ENCODE peak calls at places on chromosomes 13 and 19, in ten cellular contexts. Y is GM23338, L is keratinocyte, E is Caco-2, Z is stomach, B is breast epithelium, D is PC-9, J is uterus, G is lower lobe of right lung, M is pancreas. U is an unnamed sample. For H3K36me3 and H3K27me3, the result is how much of the 10 kb centered on the place peaks cover.

GRCh38 chr19:35805518-35806102 is 7.0 kb downstream of the PRODH2 start:
- DNase-seq in Y (no peak), L (no peak), E (no peak), Z (no peak), B (no peak), D (no peak), J (no peak), G (no peak), M (no peak), U (no peak)

GRCh38 chr13:111658150-111659100 is 338.0 kb downstream of the TEX29 start:
- DNase-seq in Y (peak), L (no peak), E (no peak), Z (no peak), B (no peak), D (no peak), J (no peak), G (no peak), M (no peak), U (no peak)

GRCh38 chr19:51687791-51688664 is 5.1 kb upstream of the SPACA6 start:
- DNase-seq in Y (peak), L (no peak), E (peak), Z (peak), B (no peak), D (peak), J (peak), G (peak), M (peak), U (no peak)

GRCh38 chr19:13053761-13054604 is 48.7 kb downstream of the LYL1 start:
- DNase-seq in Y (peak), L (no peak), E (peak), Z (peak), B (peak), D (peak), J (peak), G (peak), M (peak), U (no peak)

GRCh38 chr13:32391101-32391620 is 36.8 kb downstream of the N4BP2L1 start:
- DNase-seq in Y (peak), L (no peak), E (peak), Z (no peak), B (no peak), D (no peak), J (no peak), G (no peak), M (no peak), U (no peak)

GRCh38 chr13:41542281-41542680 is 84.9 kb downstream of the RGCC start:
- DNase-seq in Y (no peak), L (no peak), E (no peak), Z (no peak), B (no peak), D (no peak), J (no peak), G (no peak), M (no peak), U (no peak)

GRCh38 chr19:35251456-35251855 is 2.7 kb downstream of the LSR start:
- DNase-seq in Y (no peak), L (no peak), E (no peak), Z (no peak), B (no peak), D (no peak), J (no peak), G (no peak), M (no peak), U (no peak)

GRCh38 chr13:98433654-98434053 is 143.3 kb downstream of the STK24 start:
- DNase-seq in Y (no peak), L (no peak), E (no peak), Z (no peak), B (no peak), D (no peak), J (no peak), G (no peak), M (no peak), U (no peak)

GRCh38 chr13:109572389-109572788 is 214.0 kb downstream of the IRS2 start:
- DNase-seq in Y (peak), L (no peak), E (no peak), Z (no peak), B (no peak), D (no peak), J (no peak), G (no peak), M (no peak), U (no peak)

GRCh38 chr19:30362156-30362754 is 9.9 kb upstream of the ZNF536 start:
- DNase-seq in Y (no peak), L (no peak), E (no peak), Z (peak), B (peak), D (no peak), J (no peak), G (no peak), M (no peak), U (no peak)

GRCh38 chr19:46994141-46994686 is 25.4 kb upstream of the NPAS1 start:
- DNase-seq in Y (no peak), L (no peak), E (no peak), Z (no peak), B (no peak), D (no peak), J (no peak), G (no peak), M (no peak), U (no peak)

GRCh38 chr13:75416327-75417005 is 65.5 kb downstream of the TBC1D4 start:
- DNase-seq in Y (peak), L (no peak), E (no peak), Z (no peak), B (no peak), D (no peak), J (no peak), G (no peak), M (no peak), U (peak)

GRCh38 chr13:49020940-49021548 is 45.3 kb downstream of the FNDC3A start:
- DNase-seq in Y (peak), L (no peak), E (no peak), Z (no peak), B (no peak), D (no peak), J (no peak), G (no peak), M (no peak), U (no peak)

DNA sequence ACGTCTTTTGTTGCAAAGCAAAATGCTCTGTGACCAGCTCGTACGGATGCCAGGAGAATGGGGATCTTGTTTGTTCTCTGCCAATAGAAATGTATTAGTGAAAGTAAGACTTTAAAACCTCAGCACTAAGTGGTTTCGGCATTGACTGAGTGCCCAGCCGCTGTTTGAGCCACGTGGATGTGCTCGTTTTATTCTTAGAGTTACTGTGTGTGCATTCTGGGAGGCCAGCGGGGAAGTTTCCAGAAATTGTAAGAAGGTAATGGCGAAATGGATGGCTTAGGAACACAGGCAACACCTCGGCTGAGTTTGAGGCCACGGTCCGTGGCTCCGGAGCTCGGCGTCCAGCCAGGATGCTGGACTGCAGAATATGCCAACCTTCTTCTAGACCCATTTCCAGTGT is 117.0 kb upstream of the USP29 start:
- DNase-seq in Y (no peak), L (no peak), E (no peak), Z (no peak), B (no peak), D (no peak), J (no peak), G (no peak), M (no peak), U (no peak)
- TF ChIP-seq CTCF in Y (no peak), L (no peak), E (no peak), Z (no peak), B (no peak), D (no peak), J (no peak), G (no peak), M (no peak), U (no peak)

GRCh38 chr19:56562766-56563165 is 4.5 kb upstream of the ZNF470 start:
- DNase-seq in Y (no peak), L (no peak), E (no peak), Z (no peak), B (no peak), D (no peak), J (no peak), G (no peak), M (no peak), U (no peak)

GRCh38 chr19:56567274-56568120 is at the start of gene ZNF470:
- DNase-seq in Y (peak), L (peak), E (peak), Z (peak), B (peak), D (peak), J (peak), G (peak), M (peak), U (peak)

DNA sequence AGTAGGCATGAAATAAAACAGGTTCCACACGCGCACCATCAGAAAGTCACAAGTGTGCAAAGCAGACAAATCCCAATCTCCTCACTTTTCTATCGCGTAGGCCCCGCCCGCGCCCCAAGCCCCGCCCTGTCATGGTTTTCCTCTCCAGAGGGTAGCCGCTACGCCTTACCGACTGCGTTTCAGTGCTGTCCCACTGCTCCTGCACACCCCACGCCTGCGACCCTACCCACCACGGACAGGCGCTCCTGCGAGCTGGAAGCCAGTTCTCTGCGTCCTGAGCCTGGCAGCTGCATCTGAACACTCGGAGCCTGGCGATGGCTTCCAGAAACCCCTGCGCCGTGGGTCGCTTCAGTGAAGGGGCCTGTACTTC is 379 bp upstream of the ZNF470 start:
- DNase-seq in Y (peak), L (no peak), E (no peak), Z (peak), B (peak), D (peak), J (peak), G (peak), M (peak), U (no peak)
- H3K36me3 ChIP-seq in Y (under half), L (under half), E (under half), Z (under half), B (under half), D (under half), J (under half), G (under half), M (under half), U (under half)

DNA sequence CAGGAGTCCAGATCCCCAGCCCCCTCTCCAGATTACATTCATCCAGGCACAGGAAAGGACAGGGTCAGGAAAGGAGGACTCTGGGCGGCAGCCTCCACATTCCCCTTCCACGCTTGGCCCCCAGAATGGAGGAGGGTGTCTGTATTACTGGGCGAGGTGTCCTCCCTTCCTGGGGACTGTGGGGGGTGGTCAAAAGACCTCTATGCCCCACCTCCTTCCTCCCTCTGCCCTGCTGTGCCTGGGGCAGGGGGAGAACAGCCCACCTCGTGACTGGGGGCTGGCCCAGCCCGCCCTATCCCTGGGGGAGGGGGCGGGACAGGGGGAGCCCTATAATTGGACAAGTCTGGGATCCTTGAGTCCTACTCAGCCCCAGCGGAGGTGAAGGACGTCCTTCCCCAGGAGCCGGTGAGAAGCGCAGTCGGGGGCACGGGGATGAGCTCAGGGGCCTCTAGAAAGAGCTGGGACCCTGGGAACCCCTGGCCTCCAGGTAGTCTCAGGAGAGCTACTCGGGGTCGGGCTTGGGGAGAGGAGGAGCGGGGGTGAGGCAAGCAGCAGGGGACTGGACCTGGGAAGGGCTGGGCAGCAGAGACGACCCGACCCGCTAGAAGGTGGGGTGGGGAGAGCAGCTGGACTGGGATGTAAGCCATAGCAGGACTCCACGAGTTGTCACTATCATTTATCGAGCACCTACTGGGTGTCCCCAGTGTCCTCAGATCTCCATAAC is at the start of gene APOE:
- DNase-seq in Y (peak), L (no peak), E (peak), Z (no peak), B (no peak), D (peak), J (no peak), G (no peak), M (no peak), U (no peak)
- H3K27me3 ChIP-seq in Y (under half), L (under half), E (under half), Z (under half), B (under half), D (under half), J (under half), G (under half), M (under half), U (under half)

DNA sequence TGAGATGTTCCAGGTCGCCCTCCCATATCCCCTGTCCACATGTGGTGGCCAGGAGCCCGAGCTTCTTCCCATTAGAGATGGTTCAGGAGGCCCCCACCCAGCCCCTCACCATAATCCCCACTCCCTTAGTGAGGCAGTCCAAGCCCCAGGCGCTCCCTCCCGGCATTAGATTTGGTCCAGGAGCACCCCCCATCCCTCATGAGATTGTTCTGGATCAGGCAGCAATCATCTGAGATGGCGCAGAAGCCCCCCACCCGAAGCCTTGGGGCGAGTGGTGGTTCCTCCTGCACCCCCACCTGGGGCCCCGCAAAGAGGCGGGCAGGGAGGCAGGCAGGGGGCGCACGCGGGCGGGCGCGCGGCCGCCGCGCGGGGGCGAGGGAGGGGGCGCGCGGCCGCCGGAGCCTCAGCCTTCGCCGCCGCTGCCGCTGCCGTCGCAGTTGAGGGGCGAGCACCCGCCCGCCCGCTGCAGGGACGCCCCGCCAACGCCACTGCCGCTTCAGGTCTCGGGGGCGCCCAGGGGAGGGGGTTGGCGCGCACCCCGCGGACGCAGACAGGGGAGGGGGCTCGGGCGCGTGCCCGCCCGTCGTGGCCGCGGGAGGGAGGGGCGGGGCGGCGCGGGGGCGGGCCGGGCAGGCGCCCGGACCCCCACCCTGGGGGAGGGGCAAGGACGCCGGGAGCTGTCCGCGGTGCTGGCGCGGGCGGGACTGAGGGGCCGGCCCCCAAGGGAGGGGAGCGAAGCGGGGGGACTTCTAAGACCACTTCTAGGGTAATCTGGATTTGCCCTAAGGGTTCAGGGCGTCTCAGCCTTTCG is 46.4 kb upstream of the SHKBP1 start:
- DNase-seq in Y (peak), L (no peak), E (peak), Z (no peak), B (no peak), D (no peak), J (no peak), G (no peak), M (peak), U (no peak)
- TF ChIP-seq CTCF in Y (peak), L (no peak), E (no peak), Z (no peak), B (no peak), D (no peak), J (no peak), G (no peak), M (no peak), U (peak)

GRCh38 chr19:17145546-17146497 is 69.3 kb upstream of the USE1 start:
- DNase-seq in Y (no peak), L (no peak), E (no peak), Z (no peak), B (no peak), D (no peak), J (no peak), G (no peak), M (no peak), U (no peak)
- H3K36me3 ChIP-seq in Y (under half), L (under half), E (under half), Z (under half), B (under half), D (under half), J (under half), G (half or more), M (under half), U (under half)

DNA sequence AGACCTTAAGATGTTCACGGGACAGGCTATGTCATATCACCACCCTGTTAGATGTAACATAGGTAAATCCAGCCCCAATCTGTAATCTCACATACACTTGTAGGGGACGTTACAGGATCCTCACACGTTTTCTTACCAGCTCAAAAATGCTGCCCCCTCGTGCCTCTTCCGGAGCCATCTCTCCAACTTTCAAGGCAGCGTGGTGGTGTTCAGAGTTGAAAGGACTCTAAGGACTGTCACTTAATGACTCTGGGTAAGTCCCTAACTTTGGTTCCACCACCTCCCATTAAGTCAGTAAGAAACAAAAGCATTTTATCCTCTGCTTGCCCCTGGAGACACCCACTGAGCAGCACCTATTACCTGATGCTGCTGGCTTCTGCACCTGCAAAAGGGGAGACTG is 4.4 kb downstream of the MED26 start:
- DNase-seq in Y (no peak), L (no peak), E (no peak), Z (no peak), B (no peak), D (no peak), J (no peak), G (no peak), M (no peak), U (no peak)
- H3K27me3 ChIP-seq in Y (under half), L (under half), E (under half), Z (under half), B (under half), D (under half), J (under half), G (under half), M (under half), U (under half)

GRCh38 chr13:30113531-30113930 is 193.8 kb downstream of the KATNAL1 start:
- DNase-seq in Y (no peak), L (no peak), E (no peak), Z (no peak), B (no peak), D (no peak), J (no peak), G (no peak), M (no peak), U (no peak)

GRCh38 chr13:30116379-30116778 is 191.0 kb downstream of the KATNAL1 start:
- DNase-seq in Y (no peak), L (no peak), E (no peak), Z (no peak), B (no peak), D (no peak), J (no peak), G (no peak), M (no peak), U (no peak)

GRCh38 chr13:30113983-30114491 is 193.3 kb downstream of the KATNAL1 start:
- DNase-seq in Y (peak), L (no peak), E (peak), Z (peak), B (no peak), D (no peak), J (peak), G (no peak), M (no peak), U (no peak)

GRCh38 chr13:30115257-30115600 is 192.1 kb downstream of the KATNAL1 start:
- DNase-seq in Y (no peak), L (no peak), E (no peak), Z (no peak), B (no peak), D (no peak), J (no peak), G (no peak), M (no peak), U (no peak)

GRCh38 chr13:30114586-30115256 is 192.6 kb downstream of the KATNAL1 start:
- DNase-seq in Y (peak), L (no peak), E (peak), Z (peak), B (peak), D (peak), J (peak), G (peak), M (peak), U (peak)
- TF ChIP-seq CTCF in Y (peak), L (peak), E (peak), Z (peak), B (peak), D (peak), J (peak), G (peak), M (peak), U (peak)

DNA sequence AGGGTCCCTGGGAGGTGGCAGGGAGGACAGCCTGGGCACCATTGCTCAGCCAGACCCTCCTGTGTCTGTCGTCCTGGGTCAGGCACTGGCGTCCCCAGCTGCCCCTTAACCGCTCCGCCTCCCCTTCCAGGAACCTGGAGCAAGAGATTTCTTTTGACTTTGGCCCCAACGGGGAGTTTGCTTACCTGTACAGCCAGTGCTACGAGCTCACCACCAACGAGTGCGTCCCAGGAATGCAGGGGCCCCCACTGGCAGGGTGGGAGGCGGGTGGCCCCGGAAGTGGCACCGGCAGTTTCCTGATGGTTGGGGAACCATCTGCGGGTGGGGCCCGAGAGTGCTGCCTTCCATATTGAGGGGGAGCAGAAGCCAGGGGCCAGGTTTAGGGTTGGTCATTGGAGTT is 13.0 kb downstream of the PRKCSH start:
- DNase-seq in Y (no peak), L (no peak), E (no peak), Z (no peak), B (no peak), D (no peak), J (no peak), G (no peak), M (no peak), U (no peak)
- H3K36me3 ChIP-seq in Y (under half), L (under half), E (under half), Z (half or more), B (under half), D (under half), J (under half), G (half or more), M (under half), U (under half)

GRCh38 chr13:100363874-100364273 is 224.7 kb downstream of the GGACT start:
- DNase-seq in Y (no peak), L (no peak), E (no peak), Z (no peak), B (no peak), D (no peak), J (no peak), G (no peak), M (no peak), U (no peak)

GRCh38 chr13:100365678-100366077 is 222.9 kb downstream of the GGACT start:
- DNase-seq in Y (no peak), L (no peak), E (no peak), Z (no peak), B (no peak), D (no peak), J (no peak), G (no peak), M (no peak), U (no peak)

GRCh38 chr13:100363351-100363750 is 225.2 kb downstream of the GGACT start:
- DNase-seq in Y (no peak), L (no peak), E (no peak), Z (no peak), B (no peak), D (no peak), J (no peak), G (no peak), M (no peak), U (no peak)

GRCh38 chr13:100361504-100361903 is 227.1 kb downstream of the GGACT start:
- DNase-seq in Y (no peak), L (no peak), E (no peak), Z (no peak), B (no peak), D (no peak), J (no peak), G (no peak), M (no peak), U (no peak)

GRCh38 chr13:100362371-100362770 is 226.2 kb downstream of the GGACT start:
- DNase-seq in Y (no peak), L (no peak), E (no peak), Z (no peak), B (no peak), D (no peak), J (no peak), G (no peak), M (no peak), U (no peak)
- H3K27me3 ChIP-seq in Y (under half), L (under half), E (under half), Z (under half), B (under half), D (under half), J (under half), G (under half), M (under half), U (under half)